ENCODE peak calls at places on chromosomes 12 and 14, in eight cellular contexts. N is brain microvascular endothelial cell, R is cardiac fibroblast, T is Panc1, Z is fibroblast of the aortic adventitia, M is endothelial cell, A is fibroblast of lung, E is BJ. B is an unnamed sample.

GRCh38 chr12:116693259-116694227 is 44.3 kb downstream of the SPRING1 start:
- DNase-seq in N (no peak), R (no peak), T (no peak), Z (no peak), M (no peak), A (no peak), E (no peak), B (no peak)

GRCh38 chr14:52342849-52343606 is 28.9 kb downstream of the PTGER2 start:
- DNase-seq in N (no peak), R (peak), T (no peak), Z (peak), M (no peak), A (peak), E (no peak), B (no peak)

GRCh38 chr14:97706814-97707213 is 909.6 kb downstream of the VRK1 start:
- DNase-seq in N (no peak), R (no peak), T (no peak), Z (no peak), M (no peak), A (no peak), E (no peak), B (no peak)

GRCh38 chr12:1724250-1724649 is 33.4 kb downstream of the ADIPOR2 start:
- DNase-seq in N (no peak), R (no peak), T (no peak), Z (no peak), M (no peak), A (no peak), E (no peak), B (no peak)

GRCh38 chr14:21300892-21301291 is 21.0 kb downstream of the RPGRIP1 start:
- DNase-seq in N (no peak), R (no peak), T (no peak), Z (no peak), M (peak), A (peak), E (no peak), B (peak)

GRCh38 chr14:26841920-26842741 is 244.3 kb upstream of the NOVA1 start:
- DNase-seq in N (peak), R (peak), T (peak), Z (peak), M (no peak), A (peak), E (peak), B (no peak)

GRCh38 chr12:24742378-24742777 is 206.5 kb downstream of the BCAT1 start:
- DNase-seq in N (no peak), R (no peak), T (no peak), Z (no peak), M (no peak), A (no peak), E (no peak), B (no peak)

GRCh38 chr12:76198839-76199238 is 114.4 kb upstream of the NAP1L1 start:
- DNase-seq in N (no peak), R (no peak), T (no peak), Z (no peak), M (no peak), A (no peak), E (no peak), B (no peak)

GRCh38 chr12:116508145-116509121 is 50.7 kb upstream of the MAP1LC3B2 start:
- DNase-seq in N (no peak), R (peak), T (no peak), Z (peak), M (peak), A (peak), E (no peak), B (peak)

GRCh38 chr14:93970967-93971634 is 5.3 kb downstream of the ASB2 start:
- DNase-seq in N (no peak), R (no peak), T (no peak), Z (no peak), M (no peak), A (no peak), E (no peak), B (no peak)

GRCh38 chr14:100736269-100737180 is 9.8 kb downstream of the DLK1 start:
- DNase-seq in N (no peak), R (no peak), T (no peak), Z (no peak), M (no peak), A (no peak), E (no peak), B (no peak)

GRCh38 chr14:90819734-90820393 is 3.6 kb upstream of the TTC7B start:
- DNase-seq in N (no peak), R (no peak), T (no peak), Z (no peak), M (no peak), A (no peak), E (no peak), B (no peak)

GRCh38 chr12:58584885-58585284 is 335.4 kb downstream of the LRIG3 start:
- DNase-seq in N (peak), R (peak), T (no peak), Z (peak), M (no peak), A (no peak), E (no peak), B (no peak)

GRCh38 chr12:71354871-71355270 is 84.7 kb upstream of the LGR5 start:
- DNase-seq in N (no peak), R (no peak), T (no peak), Z (no peak), M (no peak), A (no peak), E (no peak), B (no peak)

GRCh38 chr12:54358945-54359761 is 5.1 kb downstream of the GPR84 start:
- DNase-seq in N (peak), R (peak), T (peak), Z (peak), M (peak), A (peak), E (peak), B (peak)

GRCh38 chr12:54356228-54356627 is 8.1 kb downstream of the GPR84 start:
- DNase-seq in N (no peak), R (no peak), T (no peak), Z (no peak), M (no peak), A (no peak), E (no peak), B (no peak)

GRCh38 chr12:54358620-54358944 is 5.7 kb downstream of the GPR84 start:
- DNase-seq in N (no peak), R (no peak), T (no peak), Z (no peak), M (no peak), A (no peak), E (no peak), B (no peak)

GRCh38 chr12:54356951-54357356 is 7.3 kb downstream of the GPR84 start:
- DNase-seq in N (no peak), R (no peak), T (no peak), Z (no peak), M (no peak), A (no peak), E (no peak), B (no peak)

DNA sequence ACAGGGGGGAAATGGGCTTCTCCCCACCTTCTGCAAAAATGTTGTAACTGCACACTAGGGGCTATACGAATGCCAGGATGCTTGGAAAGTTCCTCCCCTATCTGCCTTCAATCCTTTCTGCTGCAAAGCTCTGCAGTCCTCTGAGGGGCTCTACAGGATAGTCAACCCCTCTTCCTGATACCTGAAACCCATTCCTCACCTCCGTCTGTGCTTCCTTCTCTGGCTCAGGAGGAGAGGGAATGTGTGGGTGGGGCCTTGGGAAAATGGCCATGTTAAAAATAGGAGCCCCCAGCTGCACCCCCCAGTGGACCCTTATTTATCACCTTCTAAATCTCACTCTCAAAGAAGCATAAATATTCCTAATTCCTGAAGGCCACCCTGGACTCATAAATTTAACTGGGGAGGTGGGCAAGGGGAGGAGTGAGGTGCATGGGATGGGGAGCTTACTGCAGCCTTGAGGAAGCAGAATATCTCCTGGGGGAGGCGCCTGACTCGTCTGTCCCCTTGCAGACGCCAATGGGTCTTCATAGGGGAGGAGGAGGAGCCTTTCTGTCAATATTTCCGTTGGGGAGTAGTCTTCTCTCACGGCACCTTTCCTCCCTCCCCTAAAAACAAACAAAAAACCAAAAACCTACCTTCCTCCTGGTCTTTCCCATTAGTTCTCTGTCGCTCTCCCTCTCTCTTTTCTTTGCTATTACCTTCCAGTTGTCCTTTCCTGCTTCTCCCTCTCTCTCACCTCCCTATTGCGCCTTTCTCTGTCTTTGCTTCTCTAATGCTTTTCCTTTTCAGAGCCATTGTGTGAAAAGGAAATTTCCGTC is 6.3 kb downstream of the GPR84 start:
- DNase-seq in N (no peak), R (peak), T (no peak), Z (no peak), M (no peak), A (peak), E (no peak), B (no peak)
- TF ChIP-seq CTCF in N (no peak), R (no peak), T (no peak), Z (no peak), M (no peak), A (no peak), E (no peak), B (no peak)

GRCh38 chr12:95820096-95820703 is 29.6 kb upstream of the NTN4 start:
- DNase-seq in N (peak), R (peak), T (no peak), Z (peak), M (peak), A (peak), E (no peak), B (no peak)

GRCh38 chr12:95810411-95810810 is 19.8 kb upstream of the NTN4 start:
- DNase-seq in N (no peak), R (no peak), T (no peak), Z (no peak), M (no peak), A (no peak), E (no peak), B (no peak)

GRCh38 chr12:95815635-95816212 is 25.2 kb upstream of the NTN4 start:
- DNase-seq in N (no peak), R (peak), T (no peak), Z (peak), M (no peak), A (peak), E (no peak), B (no peak)
- TF ChIP-seq CTCF in N (peak), R (peak), T (peak), Z (peak), M (peak), A (peak), E (peak), B (peak)

GRCh38 chr12:103495783-103496456 is at the start of gene C12orf42:
- DNase-seq in N (no peak), R (peak), T (peak), Z (peak), M (peak), A (no peak), E (no peak), B (peak)
- TF ChIP-seq CTCF in N (peak), R (peak), T (peak), Z (peak), M (peak), A (peak), E (peak), B (peak)

DNA sequence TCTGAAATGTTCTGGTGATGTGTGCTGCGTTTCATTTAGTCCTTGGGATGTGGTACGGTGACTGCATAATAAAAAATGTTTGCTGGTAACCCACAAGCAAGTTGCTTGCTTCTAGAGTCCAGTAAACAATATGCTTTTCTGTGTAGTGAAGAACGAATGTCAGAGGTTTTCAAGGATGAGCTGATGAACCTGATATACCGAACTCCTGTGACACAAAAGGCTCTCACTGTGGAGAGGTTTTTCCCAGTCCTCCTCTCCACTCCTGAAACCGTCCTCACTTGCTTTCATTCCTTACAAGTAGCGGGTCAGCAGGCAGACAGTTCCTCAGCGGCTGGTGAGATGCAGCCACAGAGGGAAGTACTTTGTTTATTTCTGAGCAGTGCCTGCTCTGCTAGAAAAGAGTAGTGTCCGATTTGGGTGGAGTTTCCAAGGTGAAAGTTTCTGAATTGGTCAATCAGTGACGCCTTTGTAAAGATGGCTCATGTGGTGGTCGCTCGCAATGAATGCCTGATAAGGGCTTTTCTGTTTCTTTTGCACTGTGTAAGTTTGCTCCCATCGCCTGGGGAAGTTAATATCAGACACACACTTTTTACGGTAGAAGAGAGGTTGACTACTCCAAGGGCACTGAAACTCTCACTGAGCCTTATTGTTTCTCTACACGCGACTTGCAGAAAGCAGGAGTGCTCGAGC is 3.0 kb downstream of the ETV6 start:
- DNase-seq in N (peak), R (peak), T (no peak), Z (peak), M (no peak), A (peak), E (no peak), B (no peak)
- TF ChIP-seq CTCF in N (no peak), R (no peak), T (no peak), Z (no peak), M (no peak), A (no peak), E (no peak), B (no peak)

GRCh38 chr12:94980577-94980976 is 22.9 kb downstream of the NDUFA12 start:
- DNase-seq in N (no peak), R (peak), T (no peak), Z (peak), M (no peak), A (peak), E (no peak), B (no peak)
- TF ChIP-seq CTCF in N (peak), R (no peak), T (peak), Z (peak), M (no peak), A (no peak), E (no peak), B (peak)

B was measured in neural crest cell.